ENCODE peak calls at places on chromosome 5, in seven cellular contexts. U, C, I, K, A, N and X are unnamed samples.

GRCh38 chr5:126947146-126948010 is 83.0 kb downstream of the MARCHF3 start:
- DNase-seq in K (no peak), A (no peak), N (no peak), I (no peak), U (no peak), C (no peak), X (no peak)

GRCh38 chr5:172280937-172281336 is 2.6 kb downstream of the UBTD2 start:
- DNase-seq in C (no peak), U (no peak), N (no peak), I (no peak), K (no peak), A (no peak), X (no peak)

GRCh38 chr5:31935702-31936347 is 238.3 kb downstream of the GOLPH3 start:
- DNase-seq in I (no peak), A (no peak), K (peak; percentile 48), U (no peak), N (no peak), C (no peak), X (no peak)

GRCh38 chr5:118687085-118687484 is 301.3 kb downstream of the DTWD2 start:
- DNase-seq in A (no peak), I (no peak), C (no peak), U (no peak), N (no peak), K (no peak), X (no peak)

GRCh38 chr5:919356-920000 is 26.8 kb downstream of the TRIP13 start:
- DNase-seq in N (peak; percentile 96), U (no peak), C (no peak), I (no peak), K (no peak), A (no peak), X (no peak)

GRCh38 chr5:112737472-112738179 is at the start of gene APC:
- DNase-seq in U (peak; percentile 91), C (peak; percentile 89), K (peak; percentile 69), A (peak; percentile 51), N (peak; percentile 54), I (peak; percentile 46), X (peak; percentile 97)

GRCh38 chr5:175115831-175116230 is 328.2 kb downstream of the DRD1 start:
- DNase-seq in U (no peak), K (no peak), C (no peak), N (no peak), I (no peak), A (no peak), X (no peak)

GRCh38 chr5:143657814-143658395 is 154.1 kb upstream of the HMHB1 start:
- DNase-seq in U (no peak), C (no peak), K (no peak), A (no peak), N (peak; percentile 50), I (no peak), X (no peak)

GRCh38 chr5:124747770-124748686 is 1.6 kb upstream of the ZNF608 start:
- DNase-seq in C (no peak), A (peak; percentile 16), K (no peak), U (no peak), I (peak; percentile 67), N (no peak), X (no peak)

GRCh38 chr5:19988447-19988846 is 447 bp upstream of the CDH18 start:
- DNase-seq in U (no peak), N (no peak), I (no peak), A (no peak), K (no peak), C (no peak), X (no peak)

GRCh38 chr5:150320048-150320555 is 17.4 kb upstream of the ARSI start:
- DNase-seq in N (no peak), U (peak; percentile 69), C (peak; percentile 55), K (peak; percentile 30), A (peak; percentile 50), I (no peak), X (peak; percentile 95)

GRCh38 chr5:58491216-58491892 is at the start of gene GAPT:
- DNase-seq in A (no peak), N (no peak), U (no peak), C (no peak), K (no peak), I (peak; percentile 9), X (no peak)

GRCh38 chr5:1172670-1173404 is 28.6 kb upstream of the SLC6A19 start:
- DNase-seq in N (no peak), C (no peak), U (no peak), K (no peak), A (no peak), I (no peak), X (no peak)

GRCh38 chr5:149808264-149808982 is 78.3 kb downstream of the PPARGC1B start:
- DNase-seq in C (no peak), I (no peak), A (no peak), K (no peak), U (no peak), N (no peak), X (no peak)

GRCh38 chr5:181259974-181260719 is 796 bp downstream of the TRIM52 start:
- DNase-seq in I (no peak), N (no peak), C (no peak), K (no peak), A (no peak), U (no peak), X (no peak)

GRCh38 chr5:59328801-59329296 is 564.7 kb downstream of the PDE4D start:
- DNase-seq in I (no peak), N (no peak), A (peak; percentile 21), C (no peak), U (no peak), K (no peak), X (no peak)

GRCh38 chr5:71960196-71960595 is 147.1 kb upstream of the MAP1B start:
- DNase-seq in U (no peak), I (no peak), A (no peak), C (no peak), K (no peak), N (no peak), X (no peak)

GRCh38 chr5:69276422-69277174 is 41.9 kb downstream of the CDK7 start:
- DNase-seq in N (peak; percentile 87), U (no peak), K (no peak), A (no peak), C (no peak), I (no peak), X (no peak)

GRCh38 chr5:5534333-5534732 is 111.9 kb downstream of the ICE1 start:
- DNase-seq in N (no peak), A (no peak), C (no peak), K (no peak), U (no peak), I (no peak), X (no peak)

DNA sequence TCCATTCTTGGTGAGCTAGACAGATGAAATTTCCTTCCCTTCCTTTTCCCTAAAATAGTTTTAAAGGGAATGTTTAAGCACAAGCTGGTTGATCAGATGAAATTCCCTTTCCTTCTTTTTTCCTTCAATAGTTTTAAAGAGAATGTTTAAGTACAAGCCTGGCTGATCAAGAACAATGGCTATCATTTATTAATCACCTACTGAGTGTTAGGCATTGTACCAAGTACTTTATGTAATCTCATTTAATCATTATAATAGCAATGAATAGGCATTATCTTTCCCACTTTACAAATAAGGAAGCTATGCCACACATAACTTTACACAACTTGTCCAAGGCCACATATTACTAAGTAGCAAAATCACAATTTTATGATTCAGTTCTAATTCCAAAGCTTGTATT is 152.0 kb upstream of the ACOT12 start:
- DNase-seq in K (no peak), N (no peak), A (no peak), I (no peak), C (no peak), U (no peak), X (no peak)
- TF ChIP-seq EP300 in K (no peak), N (no peak), A (no peak), I (no peak), C (no peak), U (no peak), X (no peak)

DNA sequence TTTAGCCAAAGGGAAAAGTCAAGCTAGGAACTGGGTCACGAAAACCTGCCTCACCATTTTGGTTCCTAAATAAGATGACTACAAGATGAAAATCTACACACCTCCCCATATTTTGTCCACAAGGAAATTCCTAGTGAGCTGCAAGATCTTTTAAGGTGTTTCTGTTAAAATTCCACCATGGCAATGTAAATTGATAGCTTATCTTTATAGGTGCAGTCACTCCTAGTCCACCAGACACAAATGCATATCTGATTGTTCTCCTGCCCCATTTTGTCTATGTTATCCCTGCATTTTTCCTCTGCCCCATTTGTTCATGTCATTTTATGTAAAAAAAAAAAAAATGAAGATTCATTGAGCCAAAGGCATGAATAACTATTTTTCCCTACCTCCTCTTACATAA is 41.1 kb upstream of the SELENOP start:
- DNase-seq in K (no peak), U (no peak), N (no peak), I (no peak), A (no peak), C (no peak), X (no peak)
- TF ChIP-seq EP300 in K (no peak), U (no peak), N (no peak), I (no peak), A (no peak), C (no peak), X (no peak)

GRCh38 chr5:79974896-79975295 is 16.2 kb downstream of the MTX3 start:
- DNase-seq in C (no peak), K (no peak), N (no peak), A (no peak), U (no peak), I (no peak), X (no peak)

GRCh38 chr5:79966479-79966878 is 24.6 kb downstream of the MTX3 start:
- DNase-seq in C (no peak), I (no peak), A (no peak), K (no peak), N (no peak), U (no peak), X (no peak)

GRCh38 chr5:79973511-79973910 is 17.6 kb downstream of the MTX3 start:
- DNase-seq in C (no peak), K (no peak), A (no peak), I (no peak), U (no peak), N (no peak), X (no peak)

GRCh38 chr5:79975422-79975821 is 15.6 kb downstream of the MTX3 start:
- DNase-seq in I (no peak), C (no peak), A (no peak), U (no peak), K (no peak), N (no peak), X (no peak)

GRCh38 chr5:79971156-79971555 is 19.9 kb downstream of the MTX3 start:
- DNase-seq in A (no peak), U (no peak), I (no peak), N (no peak), K (no peak), C (no peak), X (no peak)
- TF ChIP-seq EP300 in A (no peak), U (no peak), I (no peak), N (no peak), K (no peak), C (no peak), X (no peak)

GRCh38 chr5:159342838-159343237 is 12.6 kb upstream of the IL12B start:
- DNase-seq in N (no peak), I (no peak), U (no peak), K (no peak), C (no peak), A (no peak), X (no peak)

GRCh38 chr5:159345336-159345735 is 15.0 kb upstream of the IL12B start:
- DNase-seq in K (no peak), U (no peak), I (no peak), A (no peak), N (no peak), C (no peak), X (no peak)

GRCh38 chr5:159341914-159342313 is 11.6 kb upstream of the IL12B start:
- DNase-seq in U (peak; percentile 20), A (peak; percentile 61), I (no peak), N (peak; percentile 62), K (no peak), C (peak; percentile 42), X (no peak)

GRCh38 chr5:159343295-159344094 is 13.2 kb upstream of the IL12B start:
- DNase-seq in A (no peak), U (no peak), I (no peak), C (no peak), K (no peak), N (no peak), X (no peak)

GRCh38 chr5:159345861-159346260 is 15.6 kb upstream of the IL12B start:
- DNase-seq in I (no peak), N (no peak), A (no peak), C (no peak), K (no peak), U (no peak), X (no peak)
- TF ChIP-seq EP300 in I (no peak), N (no peak), A (no peak), C (no peak), K (no peak), U (no peak), X (no peak)